ENCODE peak calls at places on chromosome 17, in seven cellular contexts. F is lower lobe of right lung, V is heart left ventricle, A is foreskin fibroblast, N is HFF-Myc, S is lung, T is GM12878. J is an unnamed sample.

GRCh38 chr17:77884019-77884418 is 74.5 kb upstream of the TNRC6C start:
- DNase-seq in S (no peak), T (no peak), A (no peak), V (peak; percentile 38), N (no peak), F (peak; percentile 46), J (no peak)

GRCh38 chr17:42275527-42276358 is 448 bp downstream of the STAT5B start:
- DNase-seq in A (no peak), S (no peak), N (no peak), V (peak; percentile 42), F (no peak), T (no peak), J (no peak)

GRCh38 chr17:64125937-64126336 is 4.0 kb downstream of the ERN1 start:
- DNase-seq in S (no peak), N (no peak), A (no peak), V (no peak), T (no peak), F (no peak), J (no peak)

GRCh38 chr17:53336281-53336680 is 486.4 kb upstream of the KIF2B start:
- DNase-seq in A (no peak), F (no peak), N (no peak), V (no peak), T (no peak), S (no peak), J (no peak)

GRCh38 chr17:68324114-68324513 is 32.8 kb downstream of the ARSG start:
- DNase-seq in N (no peak), T (no peak), F (no peak), A (no peak), V (no peak), S (no peak), J (no peak)

GRCh38 chr17:14298221-14298994 is 2.5 kb upstream of the HS3ST3B1 start:
- DNase-seq in S (peak; percentile 22), N (no peak), V (no peak), A (no peak), F (no peak), T (no peak), J (no peak)

GRCh38 chr17:68085751-68086445 is 50.4 kb downstream of the KPNA2 start:
- DNase-seq in V (no peak), F (no peak), S (no peak), A (no peak), N (no peak), T (no peak), J (no peak)

GRCh38 chr17:77959926-77960521 is 1.5 kb downstream of the TNRC6C start:
- DNase-seq in V (no peak), F (no peak), A (no peak), T (no peak), N (no peak), S (no peak), J (no peak)

GRCh38 chr17:32971171-32971570 is 20.5 kb upstream of the SPACA3 start:
- DNase-seq in V (no peak), T (peak; percentile 56), S (peak; percentile 33), A (peak; percentile 1), F (no peak), N (no peak), J (no peak)

GRCh38 chr17:351436-351713 is 1.2 kb downstream of the RPH3AL start:
- DNase-seq in T (no peak), F (no peak), V (no peak), S (no peak), A (no peak), N (no peak), J (no peak)

GRCh38 chr17:18257268-18257681 is 1.3 kb downstream of the FLII start:
- DNase-seq in S (peak; percentile 50), A (no peak), V (no peak), F (no peak), N (no peak), T (no peak), J (no peak)

GRCh38 chr17:27471321-27472269 is 15.3 kb downstream of the KSR1 start:
- DNase-seq in T (peak; percentile 97), A (no peak), N (no peak), S (no peak), V (no peak), F (no peak), J (no peak)

GRCh38 chr17:68399638-68400403 is 57.5 kb downstream of the WIPI1 start:
- DNase-seq in A (peak; percentile 62), V (no peak), S (peak; percentile 9), N (no peak), T (no peak), F (no peak), J (peak; percentile 65)

GRCh38 chr17:46822388-46822921 is 4.0 kb upstream of the WNT3 start:
- DNase-seq in N (no peak), V (no peak), S (peak; percentile 34), A (no peak), T (no peak), F (peak; percentile 64), J (no peak)

GRCh38 chr17:69047368-69048263 is 13.1 kb downstream of the ABCA9 start:
- DNase-seq in N (no peak), T (no peak), F (no peak), V (peak; percentile 72), S (peak; percentile 35), A (peak; percentile 80), J (peak; percentile 53)

GRCh38 chr17:17379197-17379991 is 76.2 kb downstream of the NT5M start:
- DNase-seq in T (no peak), A (no peak), F (no peak), S (no peak), V (no peak), N (no peak), J (no peak)

GRCh38 chr17:63173450-63173849 is 207.4 kb downstream of the TANC2 start:
- DNase-seq in N (no peak), A (no peak), V (no peak), T (no peak), S (no peak), F (no peak), J (no peak)

GRCh38 chr17:14372905-14373559 is 72.2 kb downstream of the HS3ST3B1 start:
- DNase-seq in A (no peak), F (no peak), T (no peak), N (no peak), S (no peak), V (no peak), J (no peak)

GRCh38 chr17:82750241-82750905 is 1.5 kb upstream of the TBCD start:
- DNase-seq in S (no peak), V (no peak), N (no peak), A (no peak), T (no peak), F (peak; percentile 48), J (no peak)

GRCh38 chr17:35018814-35019213 is 38.5 kb downstream of the LIG3 start:
- DNase-seq in A (no peak), S (no peak), V (no peak), F (no peak), T (no peak), N (no peak), J (no peak)

DNA sequence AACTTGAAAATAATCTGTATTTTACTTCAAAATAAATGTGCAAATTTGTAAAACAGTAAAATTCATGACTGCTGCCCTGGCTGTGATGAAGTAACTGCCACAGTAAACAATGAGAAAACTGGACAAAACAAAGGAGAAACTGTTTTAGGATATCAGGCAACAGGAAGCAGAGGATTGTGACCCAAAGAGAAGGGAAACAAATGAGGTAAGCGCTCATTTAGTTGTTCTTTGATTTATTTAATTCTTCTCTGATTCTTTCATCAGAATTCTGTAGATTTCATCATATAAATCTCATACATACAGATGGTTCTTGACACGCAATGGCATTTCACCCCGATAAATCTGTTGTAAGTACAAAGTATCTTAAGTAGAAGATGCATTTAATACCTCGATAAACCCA is 198.1 kb upstream of the AXIN2 start:
- DNase-seq in T (no peak), N (no peak), V (no peak), A (no peak), F (no peak), S (no peak), J (no peak)
- TF ChIP-seq CTCF in T (no peak), N (no peak), V (no peak), A (no peak), F (no peak), S (no peak), J (no peak)

GRCh38 chr17:81111066-81111465 is 54.2 kb upstream of the PVALEF start:
- DNase-seq in F (no peak), S (no peak), N (no peak), V (no peak), T (no peak), A (no peak), J (no peak)

GRCh38 chr17:81106716-81107115 is 58.6 kb upstream of the PVALEF start:
- DNase-seq in A (no peak), V (no peak), N (no peak), F (no peak), T (no peak), S (no peak), J (no peak)

GRCh38 chr17:81110488-81111040 is 54.7 kb upstream of the PVALEF start:
- DNase-seq in F (no peak), N (no peak), S (no peak), A (no peak), T (no peak), V (no peak), J (no peak)

GRCh38 chr17:81109957-81110356 is 55.4 kb upstream of the PVALEF start:
- DNase-seq in V (no peak), N (no peak), S (no peak), A (no peak), T (no peak), F (no peak), J (no peak)

GRCh38 chr17:81108220-81108619 is 57.1 kb upstream of the PVALEF start:
- DNase-seq in S (no peak), T (no peak), F (no peak), V (no peak), A (no peak), N (no peak), J (no peak)
- TF ChIP-seq CTCF in S (no peak), T (no peak), F (no peak), V (no peak), A (no peak), N (no peak), J (no peak)

GRCh38 chr17:4488989-4489595 is 9.6 kb upstream of the SPNS2 start:
- DNase-seq in V (no peak), T (no peak), N (no peak), A (no peak), F (peak; percentile 83), S (peak; percentile 82), J (no peak)
- TF ChIP-seq CTCF in V (no peak), T (no peak), N (no peak), A (no peak), F (no peak), S (no peak), J (no peak)

DNA sequence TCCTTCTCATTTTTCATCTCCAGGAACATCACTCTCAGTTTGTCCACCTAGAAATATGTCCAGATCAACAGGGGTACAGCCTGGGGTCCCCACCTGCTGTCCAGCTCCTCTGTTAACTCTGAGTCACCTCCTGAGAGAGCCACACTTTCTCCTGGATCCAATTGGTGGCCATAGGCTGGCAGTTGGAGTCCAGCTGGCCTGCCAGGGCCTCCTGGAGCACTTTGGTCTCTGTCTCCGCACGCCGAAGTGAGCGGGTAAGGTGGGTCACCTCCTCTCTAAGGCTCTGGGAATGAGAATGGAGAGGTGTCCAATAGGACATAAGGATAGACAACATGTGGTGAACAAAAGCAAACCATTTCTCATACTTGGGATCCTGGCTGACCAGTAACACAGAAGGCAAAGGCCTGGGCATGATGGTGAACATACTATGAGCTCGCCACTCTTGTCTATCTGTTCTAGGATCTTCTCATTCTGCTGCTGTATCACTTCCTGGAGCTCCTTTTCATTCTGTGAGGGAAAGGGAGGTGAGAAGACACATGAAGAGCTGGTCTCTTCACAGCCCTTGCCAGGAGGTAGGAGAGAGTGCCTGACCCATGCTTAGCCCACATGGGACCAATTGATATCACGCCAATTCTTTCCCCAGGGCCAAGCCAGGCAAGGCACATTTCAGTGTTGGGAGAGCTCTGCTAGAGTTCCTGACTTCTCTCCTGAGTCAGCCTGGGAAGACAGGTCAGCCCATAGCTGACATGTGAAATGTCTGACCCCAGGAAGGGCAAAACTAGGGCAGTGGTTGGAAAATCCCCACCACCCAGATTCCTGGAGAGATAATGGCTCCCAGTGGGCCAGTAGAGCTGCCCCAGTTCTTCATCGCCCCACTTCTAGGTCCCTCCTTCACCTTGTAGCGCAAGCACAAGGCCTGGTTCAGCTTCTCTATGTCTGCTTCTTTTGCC is 1.8 kb upstream of the ALDOC start:
- DNase-seq in F (no peak), S (no peak), V (no peak), A (no peak), T (no peak), N (no peak), J (no peak)
- TF ChIP-seq CTCF in F (no peak), S (no peak), V (no peak), A (no peak), T (no peak), N (no peak), J (no peak)